ENCODE peak calls at places on chromosomes 5 and 9, in four cellular contexts. C is HCT116, V is IMR-90, I is body of pancreas. F is an unnamed sample.

GRCh38 chr5:145072880-145073279 is 762.3 kb downstream of the PRELID2 start:
- DNase-seq in C (no peak), V (no peak), I (no peak), F (no peak)

GRCh38 chr9:1047605-1048235 is 2.4 kb upstream of the DMRT2 start:
- DNase-seq in C (no peak), V (peak; percentile 3), I (no peak), F (no peak)

GRCh38 chr5:135489466-135490244 is 37.5 kb upstream of the TIFAB start:
- DNase-seq in C (no peak), V (no peak), I (no peak), F (no peak)

GRCh38 chr9:81266674-81267073 is 422.7 kb downstream of the TLE1 start:
- DNase-seq in C (peak; percentile 0), V (peak; percentile 78), I (no peak), F (no peak)

GRCh38 chr5:135365281-135365680 is 33.8 kb downstream of the MACROH2A1 start:
- DNase-seq in C (no peak), V (no peak), I (no peak), F (no peak)

GRCh38 chr5:52269853-52270252 is 517.9 kb upstream of the ITGA1 start:
- DNase-seq in C (no peak), V (no peak), I (no peak), F (no peak)

GRCh38 chr5:127186657-127187056 is 103.9 kb upstream of the MEGF10 start:
- DNase-seq in C (no peak), V (no peak), I (no peak), F (no peak)

GRCh38 chr5:775960-776861 is 8.3 kb downstream of the ZDHHC11B start:
- DNase-seq in C (no peak), V (no peak), I (no peak), F (no peak)

GRCh38 chr5:33530963-33531298 is 90.2 kb downstream of the TARS1 start:
- DNase-seq in C (no peak), V (no peak), I (no peak), F (no peak)

GRCh38 chr5:132099073-132099748 is 25.6 kb downstream of the CSF2 start:
- DNase-seq in C (no peak), V (no peak), I (no peak), F (no peak)

GRCh38 chr5:172348084-172348483 is 64.5 kb upstream of the UBTD2 start:
- DNase-seq in C (no peak), V (no peak), I (no peak), F (no peak)

GRCh38 chr5:132003170-132003744 is 8.2 kb downstream of the ACSL6 start:
- DNase-seq in C (no peak), V (peak; percentile 5), I (peak; percentile 40), F (peak; percentile 32)

GRCh38 chr9:70389642-70390266 is 24.7 kb downstream of the KLF9 start:
- DNase-seq in C (no peak), V (peak; percentile 49), I (no peak), F (no peak)

GRCh38 chr9:25129537-25129936 is 548.7 kb downstream of the TUSC1 start:
- DNase-seq in C (no peak), V (no peak), I (no peak), F (no peak)

GRCh38 chr5:128538249-128539037 is 398 bp upstream of the FBN2 start:
- DNase-seq in C (no peak), V (peak; percentile 80), I (peak; percentile 15), F (peak; percentile 24)

GRCh38 chr5:137751869-137752491 is 2.2 kb downstream of the HNRNPA0 start:
- DNase-seq in C (peak; percentile 64), V (peak; percentile 80), I (peak; percentile 22), F (peak; percentile 24)

GRCh38 chr9:134382733-134383132 is 56.5 kb downstream of the RXRA start:
- DNase-seq in C (no peak), V (no peak), I (no peak), F (no peak)

GRCh38 chr5:34016750-34017149 is 8.9 kb upstream of the AMACR start:
- DNase-seq in C (no peak), V (no peak), I (no peak), F (no peak)

GRCh38 chr9:34457266-34458012 is 931 bp downstream of the FAM219A start:
- DNase-seq in C (no peak), V (peak; percentile 77), I (peak; percentile 75), F (peak; percentile 79)

GRCh38 chr5:541148-541887 is 17.1 kb upstream of the SLC9A3 start:
- DNase-seq in C (no peak), V (no peak), I (peak; percentile 7), F (no peak)

GRCh38 chr9:75488082-75488713 is 399.9 kb downstream of the OSTF1 start:
- DNase-seq in C (no peak), V (no peak), I (no peak), F (peak; percentile 18)

GRCh38 chr5:65163698-65164097 is 318.0 kb downstream of the ADAMTS6 start:
- DNase-seq in C (no peak), V (peak; percentile 85), I (no peak), F (no peak)

GRCh38 chr5:11851965-11852745 is 52.1 kb downstream of the CTNND2 start:
- DNase-seq in C (no peak), V (no peak), I (no peak), F (no peak)

GRCh38 chr5:4199036-4199435 is 603.4 kb downstream of the IRX1 start:
- DNase-seq in C (no peak), V (no peak), I (no peak), F (no peak)
- H3K27ac ChIP-seq in C (no peak overlapping the region), V (no peak overlapping the region), I (no peak overlapping the region), F (peak overlapping the region; percentile 90)

GRCh38 chr9:21609506-21609905 is 127.4 kb upstream of the IFNE start:
- DNase-seq in C (no peak), V (no peak), I (no peak), F (no peak)

GRCh38 chr9:21608200-21608599 is 126.1 kb upstream of the IFNE start:
- DNase-seq in C (no peak), V (no peak), I (no peak), F (no peak)

GRCh38 chr9:21607576-21607975 is 125.5 kb upstream of the IFNE start:
- DNase-seq in C (no peak), V (no peak), I (no peak), F (no peak)

GRCh38 chr9:21605489-21605931 is 123.4 kb upstream of the IFNE start:
- DNase-seq in C (no peak), V (peak; percentile 88), I (no peak), F (no peak)
- H3K36me3 ChIP-seq in C (no peaks in the 10 kb centered on the region), V (no peaks in the 10 kb centered on the region), I (no peaks in the 10 kb centered on the region), F (no peaks in the 10 kb centered on the region)

GRCh38 chr5:178859625-178860521 is at the start of gene ZNF354B:
- DNase-seq in C (peak; percentile 86), V (peak; percentile 92), I (peak; percentile 89), F (peak; percentile 82)
- TF ChIP-seq CTCF in C (no peak), V (peak; percentile 7), I (no peak), F (no peak)

DNA sequence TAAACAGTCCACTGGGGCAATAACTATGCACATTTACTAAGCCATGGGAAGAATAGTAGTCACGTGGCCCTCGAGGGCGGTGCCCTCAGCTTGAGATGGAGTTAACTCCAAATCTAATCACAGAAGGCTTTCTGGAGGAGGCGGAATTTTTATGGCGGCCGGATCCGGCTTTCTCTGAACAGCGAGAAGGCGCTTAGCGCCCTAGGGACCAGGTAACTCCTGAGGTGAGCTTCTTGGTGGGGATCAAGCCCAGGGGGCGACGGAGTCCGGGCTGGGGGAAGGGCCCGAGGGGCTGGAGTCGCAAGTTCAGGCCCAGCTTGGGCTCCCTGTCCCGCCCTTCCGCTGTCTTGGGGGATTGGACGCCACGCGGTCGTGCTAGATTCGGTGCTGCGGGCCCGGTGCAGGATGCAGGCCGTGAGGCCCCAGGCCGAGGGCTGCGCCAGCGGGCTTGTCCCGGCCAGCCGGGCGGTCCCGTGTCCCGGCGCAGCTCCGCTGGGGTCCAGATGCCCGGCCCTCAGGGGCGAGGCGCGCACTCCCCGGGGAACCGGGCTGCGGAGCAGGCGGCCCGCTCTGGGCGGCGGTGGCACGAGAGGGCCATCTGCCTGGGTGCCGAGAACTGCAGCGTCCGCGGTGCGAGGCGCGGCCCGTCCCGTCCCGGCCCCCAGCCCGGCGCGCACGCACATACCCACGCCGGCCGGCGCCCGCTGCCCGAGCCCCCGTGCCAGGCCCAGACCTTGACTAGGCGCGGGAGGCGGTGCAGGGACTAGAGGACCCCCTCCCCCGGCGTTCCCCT is 1.7 kb upstream of the NSD1 start:
- DNase-seq in C (no peak), V (no peak), I (peak; percentile 23), F (no peak)
- H3K27ac ChIP-seq in C (no peak overlapping the region), V (no peak overlapping the region), I (peak overlapping the region; percentile 89), F (no peak overlapping the region)

DNA sequence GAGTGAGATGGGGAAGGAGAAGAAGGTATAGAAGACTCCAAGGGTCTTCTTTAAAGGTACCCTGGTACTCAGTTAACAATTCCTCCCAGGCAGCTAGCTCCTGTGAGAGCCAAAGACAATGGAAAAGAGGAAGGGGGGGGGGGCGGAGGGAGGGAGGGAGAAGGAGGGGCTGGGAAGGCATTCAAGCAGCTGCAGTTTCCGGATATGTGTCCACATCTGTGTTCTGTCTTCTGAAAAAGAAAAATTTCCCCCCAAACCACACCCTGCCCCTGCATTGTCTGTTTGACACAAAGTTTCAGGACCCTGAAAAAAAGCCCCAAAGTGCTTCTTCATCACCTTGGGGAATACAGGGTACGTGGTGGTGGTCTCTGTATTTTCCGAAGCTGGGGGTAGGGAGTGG is 11.1 kb downstream of the SPRY4 start:
- DNase-seq in C (no peak), V (no peak), I (no peak), F (no peak)
- H3K36me3 ChIP-seq in C (peaks cover 47% of the 10 kb centered on the region), V (peaks cover 42% of the 10 kb centered on the region), I (no peaks in the 10 kb centered on the region), F (no peaks in the 10 kb centered on the region)

DNA sequence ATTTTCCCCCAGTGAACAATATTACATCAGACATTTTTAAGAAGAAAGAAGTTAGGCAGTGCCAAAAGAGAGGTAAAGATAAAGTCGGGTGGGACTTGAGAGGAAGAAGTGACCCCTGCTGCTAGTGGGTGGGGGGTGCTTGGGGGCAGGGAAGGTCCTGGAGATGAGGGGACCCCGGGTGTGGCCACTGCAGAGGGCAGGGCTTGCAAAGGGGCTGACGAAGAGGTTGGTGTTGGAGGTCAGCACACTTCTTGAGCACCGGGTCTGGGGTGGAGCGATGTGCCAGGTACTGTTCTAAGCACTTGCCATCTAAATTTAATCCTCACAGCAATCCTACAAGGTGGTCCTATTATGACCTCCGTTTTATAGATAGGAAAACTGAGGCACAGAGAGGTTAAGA is 62.0 kb downstream of the AMBP start:
- DNase-seq in C (no peak), V (no peak), I (peak; percentile 5), F (peak; percentile 1)
- TF ChIP-seq CTCF in C (no peak), V (no peak), I (no peak), F (no peak)

GRCh38 chr5:79697222-79698164 is 7.9 kb downstream of the CMYA5 start:
- DNase-seq in C (no peak), V (peak; percentile 65), I (no peak), F (no peak)
- H3K27ac ChIP-seq in C (no peak overlapping the region), V (no peak overlapping the region), I (no peak overlapping the region), F (no peak overlapping the region)

GRCh38 chr9:32427111-32427873 is 42.8 kb downstream of the ACO1 start:
- DNase-seq in C (no peak), V (peak; percentile 77), I (peak; percentile 61), F (no peak)

GRCh38 chr9:32431940-32432555 is 47.6 kb downstream of the ACO1 start:
- DNase-seq in C (peak; percentile 13), V (peak; percentile 64), I (peak; percentile 50), F (peak; percentile 55)

GRCh38 chr9:32434892-32435291 is 50.4 kb downstream of the ACO1 start:
- DNase-seq in C (no peak), V (peak; percentile 59), I (no peak), F (no peak)

GRCh38 chr9:32431196-32431595 is 46.8 kb downstream of the ACO1 start:
- DNase-seq in C (no peak), V (peak; percentile 38), I (no peak), F (no peak)

GRCh38 chr9:32430720-32431119 is 46.3 kb downstream of the ACO1 start:
- DNase-seq in C (no peak), V (peak; percentile 73), I (no peak), F (no peak)
- H3K36me3 ChIP-seq in C (peaks cover 8% of the 10 kb centered on the region), V (peaks cover 62% of the 10 kb centered on the region), I (peaks cover 16% of the 10 kb centered on the region), F (no peaks in the 10 kb centered on the region)

F was measured in WERI-Rb-1.